ENCODE peak calls at places on chromosomes 7 and 10, in ten cellular contexts. One of them, this sample, is unnamed.

GRCh38 chr10:49242604-49243003 is 54.4 kb upstream of the TMEM273 start:
- DNase-seq in amniotic epithelial cell: no peak
- DNase-seq in NCI-H1694 treated with DMSO at 0.1 percent for 48 hours: no peak
- DNase-seq in Kasumi-1: no peak
- DNase-seq in GM06990: no peak
- DNase-seq in RPMI7951: no peak
- DNase-seq in psoas muscle: no peak
- DNase-seq in NCI-H69: peak; percentile 7
- DNase-seq in CD8-positive, alpha-beta T cell: no peak
- DNase-seq in mammary epithelial cell: no peak
- DNase-seq in this sample: peak; percentile 75

GRCh38 chr10:101272229-101272868 is 43.1 kb upstream of the LBX1 start:
- DNase-seq in mammary epithelial cell: peak; percentile 50
- DNase-seq in NCI-H69: peak; percentile 69
- DNase-seq in amniotic epithelial cell: peak; percentile 52
- DNase-seq in psoas muscle: peak; percentile 77
- DNase-seq in CD8-positive, alpha-beta T cell: peak; percentile 45
- DNase-seq in RPMI7951: peak; percentile 52
- DNase-seq in Kasumi-1: peak; percentile 87
- DNase-seq in GM06990: peak; percentile 25
- DNase-seq in NCI-H1694 treated with DMSO at 0.1 percent for 48 hours: peak; percentile 34
- DNase-seq in this sample: peak; percentile 69

GRCh38 chr7:157500171-157500960 is 163.6 kb downstream of the DNAJB6 start:
- DNase-seq in RPMI7951: no peak
- DNase-seq in Kasumi-1: no peak
- DNase-seq in NCI-H69: no peak
- DNase-seq in psoas muscle: peak; percentile 18
- DNase-seq in mammary epithelial cell: no peak
- DNase-seq in CD8-positive, alpha-beta T cell: no peak
- DNase-seq in GM06990: no peak
- DNase-seq in NCI-H1694 treated with DMSO at 0.1 percent for 48 hours: no peak
- DNase-seq in amniotic epithelial cell: no peak
- DNase-seq in this sample: no peak

GRCh38 chr7:82410461-82410860 is 33.1 kb downstream of the CACNA2D1 start:
- DNase-seq in mammary epithelial cell: peak; percentile 53
- DNase-seq in CD8-positive, alpha-beta T cell: no peak
- DNase-seq in RPMI7951: no peak
- DNase-seq in amniotic epithelial cell: no peak
- DNase-seq in psoas muscle: peak; percentile 83
- DNase-seq in GM06990: no peak
- DNase-seq in Kasumi-1: no peak
- DNase-seq in NCI-H69: peak; percentile 93
- DNase-seq in NCI-H1694 treated with DMSO at 0.1 percent for 48 hours: peak; percentile 16
- DNase-seq in this sample: no peak

GRCh38 chr10:112904000-112904399 is 46.0 kb upstream of the TCF7L2 start:
- DNase-seq in amniotic epithelial cell: peak; percentile 66
- DNase-seq in mammary epithelial cell: peak; percentile 63
- DNase-seq in NCI-H1694 treated with DMSO at 0.1 percent for 48 hours: no peak
- DNase-seq in psoas muscle: no peak
- DNase-seq in Kasumi-1: no peak
- DNase-seq in RPMI7951: peak; percentile 32
- DNase-seq in GM06990: no peak
- DNase-seq in CD8-positive, alpha-beta T cell: no peak
- DNase-seq in NCI-H69: no peak
- DNase-seq in this sample: no peak

GRCh38 chr7:1427064-1427657 is 32.1 kb downstream of the MICALL2 start:
- DNase-seq in psoas muscle: no peak
- DNase-seq in NCI-H1694 treated with DMSO at 0.1 percent for 48 hours: no peak
- DNase-seq in amniotic epithelial cell: no peak
- DNase-seq in Kasumi-1: no peak
- DNase-seq in mammary epithelial cell: no peak
- DNase-seq in RPMI7951: no peak
- DNase-seq in NCI-H69: no peak
- DNase-seq in CD8-positive, alpha-beta T cell: no peak
- DNase-seq in GM06990: no peak
- DNase-seq in this sample: no peak

GRCh38 chr7:88927-89921 is 103.1 kb upstream of the FAM20C start:
- DNase-seq in RPMI7951: peak; percentile 100
- DNase-seq in mammary epithelial cell: peak; percentile 92
- DNase-seq in NCI-H69: no peak
- DNase-seq in psoas muscle: peak; percentile 85
- DNase-seq in GM06990: no peak
- DNase-seq in Kasumi-1: no peak
- DNase-seq in amniotic epithelial cell: peak; percentile 95
- DNase-seq in CD8-positive, alpha-beta T cell: no peak
- DNase-seq in NCI-H1694 treated with DMSO at 0.1 percent for 48 hours: no peak
- DNase-seq in this sample: peak; percentile 80

GRCh38 chr10:102919992-102920736 is 2.1 kb downstream of the CNNM2 start:
- DNase-seq in NCI-H69: peak; percentile 4
- DNase-seq in mammary epithelial cell: no peak
- DNase-seq in NCI-H1694 treated with DMSO at 0.1 percent for 48 hours: no peak
- DNase-seq in GM06990: no peak
- DNase-seq in psoas muscle: no peak
- DNase-seq in CD8-positive, alpha-beta T cell: no peak
- DNase-seq in Kasumi-1: no peak
- DNase-seq in amniotic epithelial cell: no peak
- DNase-seq in RPMI7951: no peak
- DNase-seq in this sample: no peak

GRCh38 chr10:35391153-35391953 is 55.0 kb downstream of the CCNY start:
- DNase-seq in CD8-positive, alpha-beta T cell: no peak
- DNase-seq in mammary epithelial cell: no peak
- DNase-seq in NCI-H69: no peak
- DNase-seq in amniotic epithelial cell: no peak
- DNase-seq in RPMI7951: no peak
- DNase-seq in NCI-H1694 treated with DMSO at 0.1 percent for 48 hours: no peak
- DNase-seq in GM06990: no peak
- DNase-seq in psoas muscle: no peak
- DNase-seq in Kasumi-1: peak; percentile 78
- DNase-seq in this sample: no peak

GRCh38 chr7:106039486-106040060 is 72.5 kb downstream of the SYPL1 start:
- DNase-seq in CD8-positive, alpha-beta T cell: no peak
- DNase-seq in Kasumi-1: no peak
- DNase-seq in RPMI7951: peak; percentile 59
- DNase-seq in NCI-H69: no peak
- DNase-seq in psoas muscle: no peak
- DNase-seq in NCI-H1694 treated with DMSO at 0.1 percent for 48 hours: peak; percentile 53
- DNase-seq in amniotic epithelial cell: peak; percentile 78
- DNase-seq in GM06990: no peak
- DNase-seq in mammary epithelial cell: no peak
- DNase-seq in this sample: no peak

This sample was measured in Right ventricle myocardium inferior.